ENCODE peak calls at places on chromosomes 12 and 14, in four cellular contexts. C is heart left ventricle, H is astrocyte of the spinal cord, B is BE2C. E is an unnamed sample.
A peak's percentile ranks its signal among the peaks of the same experiment; 100 is the strongest.

GRCh38 chr14:71208702-71209357 is 301.6 kb downstream of the PCNX1 start:
- DNase-seq in B (no peak), H (no peak), C (no peak), E (no peak)

GRCh38 chr14:101475468-101476257 is 85.6 kb upstream of the DIO3 start:
- DNase-seq in H (peak; percentile 49), C (no peak), B (no peak), E (no peak)

GRCh38 chr12:22437031-22437806 is 102.7 kb upstream of the ST8SIA1 start:
- DNase-seq in B (peak; percentile 10), H (no peak), C (no peak), E (no peak)

GRCh38 chr14:63478024-63478423 is 65.2 kb downstream of the PPP2R5E start:
- DNase-seq in H (no peak), B (no peak), C (no peak), E (no peak)

GRCh38 chr12:41917827-41918445 is 226.7 kb downstream of the GXYLT1 start:
- DNase-seq in H (peak; percentile 27), C (no peak), B (no peak), E (no peak)

GRCh38 chr12:62191747-62192485 is 68.3 kb upstream of the USP15 start:
- DNase-seq in C (peak; percentile 54), H (no peak), B (no peak), E (no peak)

GRCh38 chr12:47686645-47687240 is 19.1 kb downstream of the RPAP3 start:
- DNase-seq in C (no peak), B (peak; percentile 40), H (peak; percentile 55), E (peak; percentile 7)

GRCh38 chr12:50825372-50825838 is 17.3 kb upstream of the TMPRSS12 start:
- DNase-seq in B (no peak), H (peak; percentile 83), C (no peak), E (peak; percentile 26)

GRCh38 chr12:6438345-6438744 is 6.4 kb upstream of the CD27 start:
- DNase-seq in H (no peak), C (no peak), B (no peak), E (no peak)

GRCh38 chr12:28618171-28618570 is 427.9 kb downstream of the CCDC91 start:
- DNase-seq in C (no peak), H (no peak), B (no peak), E (no peak)

GRCh38 chr12:58412466-58412865 is 471.1 kb downstream of the ATP23 start:
- DNase-seq in C (no peak), B (no peak), H (no peak), E (no peak)

GRCh38 chr14:71692496-71692895 is 239.7 kb upstream of the RGS6 start:
- DNase-seq in B (no peak), C (no peak), H (peak; percentile 70), E (no peak)

GRCh38 chr12:68331500-68331868 is 678 bp downstream of the MDM1 start:
- DNase-seq in H (no peak), B (no peak), C (no peak), E (no peak)

GRCh38 chr12:122308811-122309210 is 42.5 kb upstream of the VPS33A start:
- DNase-seq in B (no peak), H (peak; percentile 22), C (no peak), E (no peak)

GRCh38 chr14:65261946-65262345 is 150.6 kb upstream of the FUT8 start:
- DNase-seq in H (no peak), C (no peak), B (no peak), E (no peak)

GRCh38 chr12:51846911-51847829 is 1.3 kb downstream of the FIGNL2 start:
- DNase-seq in B (peak; percentile 85), C (peak; percentile 74), H (no peak), E (no peak)

GRCh38 chr12:45407188-45407850 is 191.4 kb downstream of the ANO6 start:
- DNase-seq in H (no peak), C (no peak), B (no peak), E (no peak)

GRCh38 chr12:45725631-45726593 is 3.6 kb upstream of the ARID2 start:
- DNase-seq in H (peak; percentile 62), C (no peak), B (peak; percentile 36), E (no peak)

GRCh38 chr12:44847888-44848770 is 28.0 kb downstream of the NELL2 start:
- DNase-seq in C (no peak), B (no peak), H (no peak), E (no peak)

GRCh38 chr14:101972126-101972785 is 7.9 kb downstream of the DYNC1H1 start:
- DNase-seq in H (peak; percentile 99), B (peak; percentile 78), C (peak; percentile 78), E (peak; percentile 98)

GRCh38 chr12:24034160-24034559 is 84.7 kb upstream of the SOX5 start:
- DNase-seq in B (no peak), H (peak; percentile 26), C (no peak), E (no peak)

GRCh38 chr14:104973215-104974145 is 4.7 kb downstream of the AHNAK2 start:
- DNase-seq in H (peak; percentile 98), C (peak; percentile 80), B (peak; percentile 42), E (peak; percentile 67)

GRCh38 chr14:25086081-25086480 is 36.1 kb upstream of the STXBP6 start:
- DNase-seq in H (no peak), C (no peak), B (no peak), E (no peak)

GRCh38 chr14:25094171-25094907 is 44.4 kb upstream of the STXBP6 start:
- DNase-seq in H (no peak), C (no peak), B (no peak), E (no peak)

GRCh38 chr14:25086817-25087396 is 37.0 kb upstream of the STXBP6 start:
- DNase-seq in B (no peak), H (no peak), C (no peak), E (no peak)

GRCh38 chr14:25090281-25090680 is 40.3 kb upstream of the STXBP6 start:
- DNase-seq in B (no peak), C (no peak), H (no peak), E (no peak)

DNA sequence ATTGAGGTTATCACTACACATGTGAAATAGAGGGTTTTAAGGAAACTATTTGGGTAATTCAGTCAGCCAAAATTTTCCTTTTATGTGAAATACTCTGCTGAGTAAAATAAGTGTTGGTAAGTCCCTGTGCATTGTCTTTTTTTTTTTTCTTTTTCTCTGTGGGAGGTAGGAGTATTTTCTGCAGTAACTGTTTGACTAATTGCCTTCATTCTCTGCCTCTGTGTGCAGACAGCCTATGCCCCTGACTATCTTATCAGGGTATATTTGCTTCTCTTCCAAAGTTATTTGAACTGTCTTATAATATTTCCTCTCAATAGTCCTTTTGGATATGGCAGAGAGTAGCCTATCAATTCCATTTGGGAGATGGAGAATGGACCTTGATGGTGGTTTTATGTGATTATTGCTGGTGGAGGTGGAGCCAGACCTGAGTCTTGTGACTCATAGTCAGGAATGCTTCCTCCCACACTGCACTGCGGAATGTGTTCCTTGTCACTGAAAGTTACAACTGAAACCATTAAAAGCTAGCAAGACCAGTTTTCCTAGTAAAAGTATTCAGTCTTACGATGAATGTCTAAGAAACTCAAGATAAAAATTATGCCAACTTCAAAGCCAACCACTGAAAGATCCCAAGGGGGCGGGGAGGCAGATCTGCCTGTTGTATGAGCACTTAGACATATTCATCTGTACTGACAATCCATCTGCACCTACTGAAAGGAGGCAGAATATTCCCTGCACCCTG is 40.9 kb upstream of the STXBP6 start:
- DNase-seq in B (no peak), H (peak; percentile 41), C (no peak), E (no peak)
- H3K4me3 ChIP-seq in B (no peak overlapping the region), H (no peak overlapping the region), C (no peak overlapping the region), E (no peak overlapping the region)

GRCh38 chr12:129136694-129137325 is 283.5 kb downstream of the GLT1D1 start:
- DNase-seq in C (no peak), B (no peak), H (no peak), E (no peak)

DNA sequence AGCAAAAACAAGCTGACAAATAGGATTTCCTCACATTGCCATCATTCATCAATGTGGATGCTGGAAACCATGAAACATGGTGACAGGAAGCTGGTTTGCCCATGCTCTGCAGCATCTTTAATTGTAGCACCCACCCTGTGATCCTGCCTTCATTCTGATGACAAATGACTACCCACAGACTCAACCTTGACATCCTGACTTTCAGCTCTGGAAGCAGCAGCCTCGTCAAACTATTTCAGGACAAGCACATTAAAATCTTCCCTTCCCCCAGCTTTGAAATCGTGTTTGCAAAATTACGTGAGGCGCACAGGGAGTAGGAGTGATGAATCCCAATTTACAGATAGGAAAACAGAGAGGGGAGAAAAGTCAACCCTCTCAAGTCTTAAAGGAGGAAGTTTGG is 285.5 kb downstream of the GLT1D1 start:
- DNase-seq in C (no peak), B (no peak), H (no peak), E (no peak)
- TF ChIP-seq CTCF in C (no peak), B (no peak), H (no peak), E (no peak)

GRCh38 chr12:105089817-105090216 is 5.6 kb upstream of the ALDH1L2 start:
- DNase-seq in H (no peak), C (no peak), B (no peak), E (no peak)

GRCh38 chr12:105091495-105092206 is 7.4 kb upstream of the ALDH1L2 start:
- DNase-seq in H (no peak), B (no peak), C (no peak), E (no peak)

GRCh38 chr12:105090361-105090760 is 6.1 kb upstream of the ALDH1L2 start:
- DNase-seq in B (no peak), C (no peak), H (no peak), E (no peak)

GRCh38 chr12:105092336-105092735 is 8.1 kb upstream of the ALDH1L2 start:
- DNase-seq in H (no peak), B (no peak), C (no peak), E (no peak)
- H3K4me3 ChIP-seq in H (no peak overlapping the region), B (no peak overlapping the region), C (no peak overlapping the region), E (no peak overlapping the region)

GRCh38 chr12:401235-402126 is at the start of gene CCDC77:
- DNase-seq in B (peak; percentile 92), C (peak; percentile 93), H (peak; percentile 90), E (peak; percentile 40)
- TF ChIP-seq CTCF in B (peak; percentile 20), C (peak; percentile 62), H (peak; percentile 35), E (peak; percentile 39)

GRCh38 chr12:104480012-104480411 is 23.3 kb downstream of the CHST11 start:
- DNase-seq in C (no peak), H (no peak), B (no peak), E (no peak)

GRCh38 chr12:104478396-104479140 is 21.8 kb downstream of the CHST11 start:
- DNase-seq in B (no peak), H (peak; percentile 43), C (no peak), E (no peak)

GRCh38 chr12:104479141-104479662 is 22.5 kb downstream of the CHST11 start:
- DNase-seq in B (no peak), C (no peak), H (no peak), E (no peak)

GRCh38 chr12:104475269-104475668 is 18.5 kb downstream of the CHST11 start:
- DNase-seq in C (no peak), B (no peak), H (no peak), E (no peak)

GRCh38 chr12:104477812-104478388 is 21.2 kb downstream of the CHST11 start:
- DNase-seq in H (no peak), C (no peak), B (no peak), E (no peak)
- H3K4me3 ChIP-seq in H (no peak overlapping the region), C (no peak overlapping the region), B (no peak overlapping the region), E (no peak overlapping the region)

DNA sequence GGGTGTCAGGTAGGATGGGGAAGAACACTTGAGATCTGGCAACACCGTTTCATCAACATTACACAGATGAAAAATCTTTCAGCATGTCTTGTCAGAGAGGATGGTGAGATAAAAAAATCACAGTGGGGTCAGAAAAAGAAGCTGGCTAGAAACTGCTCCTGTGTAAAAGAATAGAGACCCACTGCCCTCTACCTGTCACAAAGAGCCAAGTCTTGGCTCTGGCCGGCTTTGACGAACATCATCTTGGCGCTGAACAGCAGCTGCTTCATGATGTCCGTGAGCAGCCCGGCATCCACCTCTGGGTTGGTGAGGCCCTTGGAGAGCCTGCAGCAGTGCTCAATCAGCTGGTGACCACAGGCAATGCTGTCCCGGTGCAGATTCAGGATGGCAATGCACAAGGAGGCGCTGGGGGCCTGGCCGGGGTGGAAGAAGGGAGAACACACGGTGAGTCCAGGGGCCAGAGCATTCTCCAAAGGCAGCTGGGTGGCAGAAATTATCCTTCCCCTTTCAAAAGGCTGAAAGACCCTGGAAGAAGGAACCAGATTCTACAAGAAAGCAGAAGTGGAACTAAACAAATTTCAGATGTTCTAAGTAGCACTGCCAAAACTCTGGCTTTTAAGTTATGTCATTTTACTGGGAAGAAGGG is 50.2 kb downstream of the ZFYVE26 start:
- DNase-seq in C (no peak), B (no peak), H (no peak), E (no peak)
- TF ChIP-seq CTCF in C (peak; percentile 6), B (peak; percentile 4), H (no peak), E (no peak)

E was measured in AG04449.